ENCODE peak calls at places on chromosomes 4 and X, in six cellular contexts. Y is iris pigment epithelial cell, A is hypothalamus, J is dorsolateral prefrontal cortex, O is type B pancreatic cell, N is SK-N-DZ. Q is an unnamed sample.

GRCh38 chrX:38627683-38628082 is 66.3 kb downstream of the TSPAN7 start:
- DNase-seq in Y (peak), A (no peak), J (no peak), O (no peak), N (no peak), Q (no peak)

GRCh38 chr4:40536032-40536431 is 93.6 kb downstream of the RBM47 start:
- DNase-seq in Y (no peak), A (no peak), J (no peak), O (no peak), N (no peak), Q (no peak)

GRCh38 chr4:2939383-2940243 is 23.6 kb downstream of the NOP14 start:
- DNase-seq in Y (no peak), A (no peak), J (peak), O (peak), N (no peak), Q (peak)

GRCh38 chr4:144295286-144295995 is 154.9 kb upstream of the GYPA start:
- DNase-seq in Y (peak), A (no peak), J (no peak), O (no peak), N (peak), Q (no peak)

GRCh38 chr4:99815597-99816011 is 1.0 kb upstream of the DAPP1 start:
- DNase-seq in Y (peak), A (no peak), J (no peak), O (no peak), N (no peak), Q (no peak)

GRCh38 chr4:107619065-107619464 is 101.0 kb downstream of the PAPSS1 start:
- DNase-seq in Y (peak), A (no peak), J (no peak), O (no peak), N (no peak), Q (no peak)

GRCh38 chr4:141909541-141909940 is 273.2 kb downstream of the IL15 start:
- DNase-seq in Y (no peak), A (no peak), J (no peak), O (no peak), N (no peak), Q (no peak)

GRCh38 chrX:39152106-39152649 is 350.9 kb downstream of the MID1IP1 start:
- DNase-seq in Y (no peak), A (peak), J (no peak), O (no peak), N (peak), Q (no peak)

GRCh38 chrX:153400146-153401132 is 711 bp downstream of the PNMA6E start:
- DNase-seq in Y (peak), A (no peak), J (peak), O (no peak), N (peak), Q (no peak)

GRCh38 chr4:79049840-79050520 is 110.7 kb upstream of the PAQR3 start:
- DNase-seq in Y (no peak), A (no peak), J (no peak), O (no peak), N (no peak), Q (no peak)

GRCh38 chrX:10015711-10016515 is 48.8 kb downstream of the CLDN34 start:
- DNase-seq in Y (no peak), A (no peak), J (no peak), O (no peak), N (no peak), Q (no peak)

GRCh38 chr4:25767877-25768475 is 94.8 kb downstream of the SEL1L3 start:
- DNase-seq in Y (peak), A (peak), J (peak), O (no peak), N (peak), Q (no peak)

GRCh38 chrX:18406531-18407266 is 18.7 kb upstream of the CDKL5 start:
- DNase-seq in Y (no peak), A (no peak), J (no peak), O (no peak), N (no peak), Q (no peak)

Q was measured in coronary artery.